ENCODE peak calls at places on chromosomes 5 and 9, in ten cellular contexts. One of them, this sample, is unnamed.

GRCh38 chr9:76583256-76583655 is 124.3 kb downstream of the GCNT1 start:
- DNase-seq in iris pigment epithelial cell: no peak
- DNase-seq in HFF-Myc: no peak
- DNase-seq in A549: no peak
- DNase-seq in left kidney: no peak
- DNase-seq in T-helper 2 cell: no peak
- DNase-seq in T1000: no peak
- DNase-seq in HTR-8/SVneo: no peak
- DNase-seq in GM23248: no peak
- DNase-seq in naive thymus-derived CD8-positive, alpha-beta T cell: no peak
- DNase-seq in this sample: no peak

GRCh38 chr5:139949710-139950109 is 93.4 kb downstream of the NRG2 start:
- DNase-seq in iris pigment epithelial cell: no peak
- DNase-seq in HFF-Myc: no peak
- DNase-seq in A549: no peak
- DNase-seq in left kidney: no peak
- DNase-seq in T-helper 2 cell: no peak
- DNase-seq in T1000: no peak
- DNase-seq in HTR-8/SVneo: no peak
- DNase-seq in GM23248: no peak
- DNase-seq in naive thymus-derived CD8-positive, alpha-beta T cell: no peak
- DNase-seq in this sample: no peak

GRCh38 chr5:172939045-172939444 is 20.2 kb upstream of the RPL26L1 start:
- DNase-seq in iris pigment epithelial cell: peak; percentile 40
- DNase-seq in HFF-Myc: no peak
- DNase-seq in A549: no peak
- DNase-seq in left kidney: peak; percentile 40
- DNase-seq in T-helper 2 cell: no peak
- DNase-seq in T1000: no peak
- DNase-seq in HTR-8/SVneo: no peak
- DNase-seq in GM23248: peak; percentile 67
- DNase-seq in naive thymus-derived CD8-positive, alpha-beta T cell: no peak
- DNase-seq in this sample: no peak

GRCh38 chr5:169430676-169431075 is 129.7 kb upstream of the SLIT3 start:
- DNase-seq in iris pigment epithelial cell: peak; percentile 27
- DNase-seq in HFF-Myc: no peak
- DNase-seq in A549: no peak
- DNase-seq in left kidney: no peak
- DNase-seq in T-helper 2 cell: no peak
- DNase-seq in T1000: no peak
- DNase-seq in HTR-8/SVneo: no peak
- DNase-seq in GM23248: peak; percentile 43
- DNase-seq in naive thymus-derived CD8-positive, alpha-beta T cell: no peak
- DNase-seq in this sample: no peak

GRCh38 chr5:66713998-66714397 is 117.8 kb downstream of the MAST4 start:
- DNase-seq in iris pigment epithelial cell: peak; percentile 53
- DNase-seq in HFF-Myc: no peak
- DNase-seq in A549: no peak
- DNase-seq in left kidney: no peak
- DNase-seq in T-helper 2 cell: no peak
- DNase-seq in T1000: no peak
- DNase-seq in HTR-8/SVneo: no peak
- DNase-seq in GM23248: peak; percentile 64
- DNase-seq in naive thymus-derived CD8-positive, alpha-beta T cell: no peak
- DNase-seq in this sample: no peak

GRCh38 chr9:102244916-102245315 is 506.5 kb upstream of the GRIN3A start:
- DNase-seq in iris pigment epithelial cell: no peak
- DNase-seq in HFF-Myc: no peak
- DNase-seq in A549: no peak
- DNase-seq in left kidney: no peak
- DNase-seq in T-helper 2 cell: no peak
- DNase-seq in T1000: no peak
- DNase-seq in HTR-8/SVneo: no peak
- DNase-seq in GM23248: no peak
- DNase-seq in naive thymus-derived CD8-positive, alpha-beta T cell: no peak
- DNase-seq in this sample: no peak

GRCh38 chr9:119868694-119869093 is 499.5 kb upstream of the BRINP1 start:
- DNase-seq in iris pigment epithelial cell: no peak
- DNase-seq in HFF-Myc: no peak
- DNase-seq in A549: no peak
- DNase-seq in left kidney: no peak
- DNase-seq in T-helper 2 cell: no peak
- DNase-seq in T1000: no peak
- DNase-seq in HTR-8/SVneo: no peak
- DNase-seq in GM23248: no peak
- DNase-seq in naive thymus-derived CD8-positive, alpha-beta T cell: no peak
- DNase-seq in this sample: no peak

GRCh38 chr5:107523019-107523680 is 147.6 kb downstream of the EFNA5 start:
- DNase-seq in iris pigment epithelial cell: no peak
- DNase-seq in HFF-Myc: no peak
- DNase-seq in A549: peak; percentile 28
- DNase-seq in left kidney: no peak
- DNase-seq in T-helper 2 cell: no peak
- DNase-seq in T1000: no peak
- DNase-seq in HTR-8/SVneo: no peak
- DNase-seq in GM23248: no peak
- DNase-seq in naive thymus-derived CD8-positive, alpha-beta T cell: no peak
- DNase-seq in this sample: no peak

GRCh38 chr5:77679791-77680190 is 41.3 kb upstream of the OTP start:
- DNase-seq in iris pigment epithelial cell: peak; percentile 88
- DNase-seq in HFF-Myc: no peak
- DNase-seq in A549: no peak
- DNase-seq in left kidney: no peak
- DNase-seq in T-helper 2 cell: no peak
- DNase-seq in T1000: no peak
- DNase-seq in HTR-8/SVneo: peak; percentile 10
- DNase-seq in GM23248: peak; percentile 75
- DNase-seq in naive thymus-derived CD8-positive, alpha-beta T cell: no peak
- DNase-seq in this sample: no peak

GRCh38 chr5:168073311-168073710 is 218.1 kb upstream of the WWC1 start:
- DNase-seq in iris pigment epithelial cell: no peak
- DNase-seq in HFF-Myc: no peak
- DNase-seq in A549: no peak
- DNase-seq in left kidney: no peak
- DNase-seq in T-helper 2 cell: no peak
- DNase-seq in T1000: no peak
- DNase-seq in HTR-8/SVneo: no peak
- DNase-seq in GM23248: no peak
- DNase-seq in naive thymus-derived CD8-positive, alpha-beta T cell: no peak
- DNase-seq in this sample: no peak

GRCh38 chr5:102649731-102650130 is 105.4 kb upstream of the PAM start:
- DNase-seq in iris pigment epithelial cell: peak; percentile 36
- DNase-seq in HFF-Myc: no peak
- DNase-seq in A549: no peak
- DNase-seq in left kidney: no peak
- DNase-seq in T-helper 2 cell: no peak
- DNase-seq in T1000: no peak
- DNase-seq in HTR-8/SVneo: no peak
- DNase-seq in GM23248: peak; percentile 16
- DNase-seq in naive thymus-derived CD8-positive, alpha-beta T cell: no peak
- DNase-seq in this sample: no peak

GRCh38 chr9:115137511-115137910 is 19.6 kb upstream of the TNC start:
- DNase-seq in iris pigment epithelial cell: no peak
- DNase-seq in HFF-Myc: no peak
- DNase-seq in A549: no peak
- DNase-seq in left kidney: no peak
- DNase-seq in T-helper 2 cell: no peak
- DNase-seq in T1000: no peak
- DNase-seq in HTR-8/SVneo: no peak
- DNase-seq in GM23248: no peak
- DNase-seq in naive thymus-derived CD8-positive, alpha-beta T cell: no peak
- DNase-seq in this sample: no peak

GRCh38 chr5:32711693-32712462 is 757 bp downstream of the NPR3 start:
- DNase-seq in iris pigment epithelial cell: peak; percentile 45
- DNase-seq in HFF-Myc: no peak
- DNase-seq in A549: peak; percentile 35
- DNase-seq in left kidney: peak; percentile 56
- DNase-seq in T-helper 2 cell: no peak
- DNase-seq in T1000: peak; percentile 16
- DNase-seq in HTR-8/SVneo: peak; percentile 54
- DNase-seq in GM23248: peak; percentile 85
- DNase-seq in naive thymus-derived CD8-positive, alpha-beta T cell: no peak
- DNase-seq in this sample: no peak

GRCh38 chr5:108801776-108802175 is 54.1 kb downstream of the FER start:
- DNase-seq in iris pigment epithelial cell: peak; percentile 96
- DNase-seq in HFF-Myc: peak; percentile 82
- DNase-seq in A549: peak; percentile 51
- DNase-seq in left kidney: no peak
- DNase-seq in T-helper 2 cell: no peak
- DNase-seq in T1000: no peak
- DNase-seq in HTR-8/SVneo: peak; percentile 44
- DNase-seq in GM23248: peak; percentile 93
- DNase-seq in naive thymus-derived CD8-positive, alpha-beta T cell: no peak
- DNase-seq in this sample: peak; percentile 30

GRCh38 chr5:53335115-53335514 is 145.3 kb upstream of the FST start:
- DNase-seq in iris pigment epithelial cell: no peak
- DNase-seq in HFF-Myc: peak; percentile 9
- DNase-seq in A549: no peak
- DNase-seq in left kidney: peak; percentile 16
- DNase-seq in T-helper 2 cell: no peak
- DNase-seq in T1000: no peak
- DNase-seq in HTR-8/SVneo: no peak
- DNase-seq in GM23248: peak; percentile 36
- DNase-seq in naive thymus-derived CD8-positive, alpha-beta T cell: no peak
- DNase-seq in this sample: no peak

GRCh38 chr5:142777108-142777507 is 6.9 kb downstream of the ARHGAP26 start:
- DNase-seq in iris pigment epithelial cell: no peak
- DNase-seq in HFF-Myc: no peak
- DNase-seq in A549: no peak
- DNase-seq in left kidney: no peak
- DNase-seq in T-helper 2 cell: no peak
- DNase-seq in T1000: no peak
- DNase-seq in HTR-8/SVneo: no peak
- DNase-seq in GM23248: no peak
- DNase-seq in naive thymus-derived CD8-positive, alpha-beta T cell: no peak
- DNase-seq in this sample: no peak

GRCh38 chr9:125043631-125044030 is 99.7 kb downstream of the SCAI start:
- DNase-seq in iris pigment epithelial cell: no peak
- DNase-seq in HFF-Myc: no peak
- DNase-seq in A549: no peak
- DNase-seq in left kidney: no peak
- DNase-seq in T-helper 2 cell: no peak
- DNase-seq in T1000: no peak
- DNase-seq in HTR-8/SVneo: no peak
- DNase-seq in GM23248: no peak
- DNase-seq in naive thymus-derived CD8-positive, alpha-beta T cell: no peak
- DNase-seq in this sample: no peak

GRCh38 chr5:88830567-88830966 is 52.4 kb downstream of the MEF2C start:
- DNase-seq in iris pigment epithelial cell: no peak
- DNase-seq in HFF-Myc: no peak
- DNase-seq in A549: no peak
- DNase-seq in left kidney: no peak
- DNase-seq in T-helper 2 cell: no peak
- DNase-seq in T1000: no peak
- DNase-seq in HTR-8/SVneo: no peak
- DNase-seq in GM23248: no peak
- DNase-seq in naive thymus-derived CD8-positive, alpha-beta T cell: no peak
- DNase-seq in this sample: no peak

GRCh38 chr9:136407911-136408310 is 2.5 kb downstream of the ENTR1 start:
- DNase-seq in iris pigment epithelial cell: no peak
- DNase-seq in HFF-Myc: no peak
- DNase-seq in A549: no peak
- DNase-seq in left kidney: no peak
- DNase-seq in T-helper 2 cell: no peak
- DNase-seq in T1000: no peak
- DNase-seq in HTR-8/SVneo: no peak
- DNase-seq in GM23248: no peak
- DNase-seq in naive thymus-derived CD8-positive, alpha-beta T cell: no peak
- DNase-seq in this sample: no peak

GRCh38 chr9:79471577-79472543 is 99.9 kb upstream of the TLE4 start:
- DNase-seq in iris pigment epithelial cell: peak; percentile 52
- DNase-seq in HFF-Myc: no peak
- DNase-seq in A549: no peak
- DNase-seq in left kidney: no peak
- DNase-seq in T-helper 2 cell: no peak
- DNase-seq in T1000: no peak
- DNase-seq in HTR-8/SVneo: no peak
- DNase-seq in GM23248: peak; percentile 59
- DNase-seq in naive thymus-derived CD8-positive, alpha-beta T cell: peak; percentile 23
- DNase-seq in this sample: no peak

GRCh38 chr5:150781706-150782614 is 3.4 kb downstream of the SMIM3 start:
- DNase-seq in iris pigment epithelial cell: peak; percentile 98
- DNase-seq in HFF-Myc: peak; percentile 94
- DNase-seq in A549: no peak
- DNase-seq in left kidney: peak; percentile 63
- DNase-seq in T-helper 2 cell: no peak
- DNase-seq in T1000: peak; percentile 59
- DNase-seq in HTR-8/SVneo: no peak
- DNase-seq in GM23248: peak; percentile 97
- DNase-seq in naive thymus-derived CD8-positive, alpha-beta T cell: no peak
- DNase-seq in this sample: no peak

GRCh38 chr5:113115956-113116355 is 139.4 kb downstream of the DCP2 start:
- DNase-seq in iris pigment epithelial cell: no peak
- DNase-seq in HFF-Myc: no peak
- DNase-seq in A549: no peak
- DNase-seq in left kidney: no peak
- DNase-seq in T-helper 2 cell: no peak
- DNase-seq in T1000: no peak
- DNase-seq in HTR-8/SVneo: no peak
- DNase-seq in GM23248: no peak
- DNase-seq in naive thymus-derived CD8-positive, alpha-beta T cell: no peak
- DNase-seq in this sample: no peak

GRCh38 chr5:123359866-123360569 is 63.2 kb downstream of the CEP120 start:
- DNase-seq in iris pigment epithelial cell: no peak
- DNase-seq in HFF-Myc: no peak
- DNase-seq in A549: no peak
- DNase-seq in left kidney: no peak
- DNase-seq in T-helper 2 cell: no peak
- DNase-seq in T1000: no peak
- DNase-seq in HTR-8/SVneo: no peak
- DNase-seq in GM23248: peak; percentile 2
- DNase-seq in naive thymus-derived CD8-positive, alpha-beta T cell: no peak
- DNase-seq in this sample: no peak

This sample was measured in brain pericyte.